ENCODE peak calls at places on chromosomes 1 and 21, in five cellular contexts. One of them, this sample, is unnamed.

GRCh38 chr21:43211085-43212071 is 42.6 kb downstream of the CRYAA start:
- DNase-seq in PC-3: no peak
- DNase-seq in lower leg skin: peak
- DNase-seq in vagina: peak
- DNase-seq in tibial artery: no peak
- DNase-seq in this sample: peak

GRCh38 chr1:5311634-5312298 is 657.4 kb downstream of the AJAP1 start:
- DNase-seq in lower leg skin: no peak
- DNase-seq in vagina: no peak
- DNase-seq in tibial artery: no peak
- DNase-seq in PC-3: no peak
- DNase-seq in this sample: no peak

GRCh38 chr1:81804320-81804719 is 3.6 kb downstream of the ADGRL2 start:
- DNase-seq in lower leg skin: no peak
- DNase-seq in tibial artery: no peak
- DNase-seq in vagina: no peak
- DNase-seq in PC-3: no peak
- DNase-seq in this sample: peak

GRCh38 chr1:209601809-209602657 is 18.5 kb downstream of the CAMK1G start:
- DNase-seq in PC-3: peak
- DNase-seq in tibial artery: no peak
- DNase-seq in lower leg skin: no peak
- DNase-seq in vagina: no peak
- DNase-seq in this sample: peak

GRCh38 chr1:228394571-228395394 is 11.9 kb downstream of the TRIM11 start:
- DNase-seq in PC-3: no peak
- DNase-seq in lower leg skin: no peak
- DNase-seq in vagina: no peak
- DNase-seq in tibial artery: no peak
- DNase-seq in this sample: no peak

GRCh38 chr1:214244841-214245240 is 36.1 kb upstream of the SMYD2 start:
- DNase-seq in lower leg skin: no peak
- DNase-seq in vagina: no peak
- DNase-seq in PC-3: no peak
- DNase-seq in tibial artery: no peak
- DNase-seq in this sample: no peak

GRCh38 chr1:53637726-53638640 is 101.0 kb downstream of the GLIS1 start:
- DNase-seq in PC-3: no peak
- DNase-seq in tibial artery: peak
- DNase-seq in lower leg skin: no peak
- DNase-seq in vagina: no peak
- DNase-seq in this sample: no peak

GRCh38 chr21:45356653-45357435 is 48.1 kb upstream of the COL18A1 start:
- DNase-seq in PC-3: no peak
- DNase-seq in lower leg skin: no peak
- DNase-seq in tibial artery: no peak
- DNase-seq in vagina: no peak
- DNase-seq in this sample: no peak

GRCh38 chr1:148318123-148318899 is 164.8 kb downstream of the PPIAL4G start:
- DNase-seq in lower leg skin: no peak
- DNase-seq in vagina: no peak
- DNase-seq in tibial artery: no peak
- DNase-seq in PC-3: no peak
- DNase-seq in this sample: no peak

GRCh38 chr1:172929006-172929405 is 121.7 kb downstream of the TNFSF18 start:
- DNase-seq in PC-3: peak
- DNase-seq in vagina: no peak
- DNase-seq in lower leg skin: no peak
- DNase-seq in tibial artery: no peak
- DNase-seq in this sample: no peak

GRCh38 chr1:41072051-41072450 is 50.5 kb upstream of the SLFNL1 start:
- DNase-seq in lower leg skin: no peak
- DNase-seq in vagina: no peak
- DNase-seq in PC-3: no peak
- DNase-seq in tibial artery: no peak
- DNase-seq in this sample: no peak

GRCh38 chr1:29653886-29654450 is 417.6 kb downstream of the PTPRU start:
- DNase-seq in lower leg skin: no peak
- DNase-seq in PC-3: no peak
- DNase-seq in vagina: peak
- DNase-seq in tibial artery: no peak
- DNase-seq in this sample: no peak

GRCh38 chr1:246267896-246268295 is 239.2 kb downstream of the SMYD3 start:
- DNase-seq in lower leg skin: no peak
- DNase-seq in vagina: no peak
- DNase-seq in PC-3: no peak
- DNase-seq in tibial artery: no peak
- DNase-seq in this sample: no peak

GRCh38 chr21:27519357-27519756 is 552.5 kb upstream of the ADAMTS5 start:
- DNase-seq in tibial artery: no peak
- DNase-seq in lower leg skin: no peak
- DNase-seq in vagina: no peak
- DNase-seq in PC-3: peak
- DNase-seq in this sample: no peak

GRCh38 chr1:111204923-111205723 is 4.7 kb upstream of the DENND2D start:
- DNase-seq in PC-3: no peak
- DNase-seq in vagina: no peak
- DNase-seq in tibial artery: no peak
- DNase-seq in lower leg skin: no peak
- DNase-seq in this sample: no peak

GRCh38 chr1:11042995-11043874 is 3.8 kb downstream of the MASP2 start:
- DNase-seq in vagina: no peak
- DNase-seq in PC-3: no peak
- DNase-seq in lower leg skin: no peak
- DNase-seq in tibial artery: no peak
- DNase-seq in this sample: no peak

GRCh38 chr1:35434703-35435102 is 122.5 kb downstream of the KIAA0319L start:
- DNase-seq in vagina: no peak
- DNase-seq in tibial artery: no peak
- DNase-seq in PC-3: no peak
- DNase-seq in lower leg skin: no peak
- DNase-seq in this sample: no peak

GRCh38 chr1:24910751-24911650 is 19.1 kb downstream of the RUNX3 start:
- DNase-seq in PC-3: peak
- DNase-seq in vagina: no peak
- DNase-seq in lower leg skin: peak
- DNase-seq in tibial artery: no peak
- DNase-seq in this sample: no peak

GRCh38 chr1:202133016-202133415 is 10.3 kb downstream of the GPR37L1 start:
- DNase-seq in lower leg skin: no peak
- DNase-seq in tibial artery: no peak
- DNase-seq in vagina: no peak
- DNase-seq in PC-3: no peak
- DNase-seq in this sample: no peak

GRCh38 chr1:156766288-156767100 is 841 bp upstream of the PRCC start:
- DNase-seq in PC-3: peak
- DNase-seq in lower leg skin: no peak
- DNase-seq in tibial artery: no peak
- DNase-seq in vagina: no peak
- DNase-seq in this sample: no peak

GRCh38 chr1:245853291-245853690 is 653.8 kb downstream of the SMYD3 start:
- DNase-seq in tibial artery: no peak
- DNase-seq in lower leg skin: no peak
- DNase-seq in vagina: no peak
- DNase-seq in PC-3: no peak
- DNase-seq in this sample: no peak

GRCh38 chr1:39103321-39104157 is 77.4 kb downstream of the NDUFS5 start:
- DNase-seq in lower leg skin: no peak
- DNase-seq in vagina: no peak
- DNase-seq in tibial artery: no peak
- DNase-seq in PC-3: peak
- DNase-seq in this sample: no peak

GRCh38 chr1:2212167-2212541 is 16.0 kb upstream of the SKI start:
- DNase-seq in tibial artery: no peak
- DNase-seq in PC-3: no peak
- DNase-seq in vagina: no peak
- DNase-seq in lower leg skin: no peak
- DNase-seq in this sample: no peak

GRCh38 chr1:99570486-99571089 is 75.3 kb upstream of the PALMD start:
- DNase-seq in tibial artery: no peak
- DNase-seq in vagina: no peak
- DNase-seq in lower leg skin: no peak
- DNase-seq in PC-3: peak
- DNase-seq in this sample: no peak

GRCh38 chr1:246425139-246425794 is 81.8 kb downstream of the SMYD3 start:
- DNase-seq in lower leg skin: no peak
- DNase-seq in tibial artery: no peak
- DNase-seq in vagina: no peak
- DNase-seq in PC-3: no peak
- DNase-seq in this sample: no peak

GRCh38 chr1:3903141-3904005 is 3.3 kb upstream of the C1orf174 start:
- DNase-seq in vagina: no peak
- DNase-seq in lower leg skin: no peak
- DNase-seq in PC-3: no peak
- DNase-seq in tibial artery: no peak
- DNase-seq in this sample: no peak

GRCh38 chr1:39204441-39205081 is at the start of gene MACF1:
- DNase-seq in lower leg skin: peak
- DNase-seq in tibial artery: peak
- DNase-seq in PC-3: peak
- DNase-seq in vagina: peak
- DNase-seq in this sample: peak

GRCh38 chr1:232557096-232557495 is 72.8 kb downstream of the SIPA1L2 start:
- DNase-seq in lower leg skin: no peak
- DNase-seq in vagina: no peak
- DNase-seq in PC-3: no peak
- DNase-seq in tibial artery: no peak
- DNase-seq in this sample: no peak

GRCh38 chr21:37710555-37711293 is 205.5 kb downstream of the KCNJ6 start:
- DNase-seq in PC-3: peak
- DNase-seq in lower leg skin: no peak
- DNase-seq in vagina: no peak
- DNase-seq in tibial artery: no peak
- DNase-seq in this sample: no peak

GRCh38 chr1:177857285-177857684 is 112.6 kb downstream of the SEC16B start:
- DNase-seq in vagina: no peak
- DNase-seq in PC-3: no peak
- DNase-seq in lower leg skin: no peak
- DNase-seq in tibial artery: no peak
- DNase-seq in this sample: no peak
- TF ChIP-seq CTCF in vagina: no peak
- TF ChIP-seq CTCF in PC-3: no peak
- TF ChIP-seq CTCF in lower leg skin: no peak
- TF ChIP-seq CTCF in tibial artery: no peak
- TF ChIP-seq CTCF in this sample: no peak

DNA sequence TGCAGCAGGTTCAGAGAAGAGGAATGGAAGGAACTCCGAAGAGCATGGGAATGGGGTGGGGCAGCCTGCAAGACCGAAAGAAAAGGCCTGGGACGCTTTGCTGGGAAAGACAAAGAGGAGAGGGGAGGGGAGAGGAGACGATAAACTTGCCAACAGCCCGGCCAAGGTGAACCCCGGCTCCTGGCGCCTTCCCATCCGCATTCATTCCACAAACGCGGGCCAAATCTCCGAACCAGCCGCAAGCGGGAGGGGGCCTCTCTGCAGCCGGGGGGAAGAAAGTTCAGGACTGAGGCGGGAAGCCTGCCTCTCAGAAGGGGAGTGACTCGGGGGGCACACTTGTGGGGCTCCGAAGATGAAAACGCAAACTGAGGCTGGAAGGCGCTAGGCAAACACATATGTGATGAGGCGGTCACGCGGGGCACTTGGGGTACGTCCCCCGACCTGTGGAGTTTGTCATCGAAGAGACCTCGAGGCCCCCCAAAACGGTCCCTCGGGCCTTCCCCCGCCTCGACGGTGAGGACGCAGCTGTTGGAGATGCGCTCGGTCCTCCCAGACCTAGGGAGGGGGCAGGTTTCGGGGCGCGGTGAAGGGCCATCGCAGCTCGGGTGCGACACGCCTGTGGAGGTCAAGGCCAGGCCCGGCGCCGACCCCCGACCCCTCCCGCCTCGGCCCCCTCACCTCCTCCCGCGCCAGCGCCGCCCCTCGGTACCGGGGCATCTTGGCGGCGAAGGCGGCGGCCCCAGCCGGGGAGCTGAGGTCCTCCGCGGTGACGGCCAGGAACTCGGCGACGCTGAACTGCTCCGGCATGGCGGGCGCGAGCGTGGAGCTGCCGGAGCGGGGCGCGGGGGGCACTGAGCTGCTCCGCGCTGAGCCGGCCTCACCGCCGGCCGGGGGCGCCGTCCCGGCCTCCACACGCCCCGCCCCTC is at the start of gene ASAP3:
- DNase-seq in lower leg skin: peak
- DNase-seq in PC-3: peak
- DNase-seq in tibial artery: peak
- DNase-seq in vagina: no peak
- DNase-seq in this sample: peak
- TF ChIP-seq CTCF in lower leg skin: no peak
- TF ChIP-seq CTCF in PC-3: no peak
- TF ChIP-seq CTCF in tibial artery: no peak
- TF ChIP-seq CTCF in vagina: no peak
- TF ChIP-seq CTCF in this sample: no peak

DNA sequence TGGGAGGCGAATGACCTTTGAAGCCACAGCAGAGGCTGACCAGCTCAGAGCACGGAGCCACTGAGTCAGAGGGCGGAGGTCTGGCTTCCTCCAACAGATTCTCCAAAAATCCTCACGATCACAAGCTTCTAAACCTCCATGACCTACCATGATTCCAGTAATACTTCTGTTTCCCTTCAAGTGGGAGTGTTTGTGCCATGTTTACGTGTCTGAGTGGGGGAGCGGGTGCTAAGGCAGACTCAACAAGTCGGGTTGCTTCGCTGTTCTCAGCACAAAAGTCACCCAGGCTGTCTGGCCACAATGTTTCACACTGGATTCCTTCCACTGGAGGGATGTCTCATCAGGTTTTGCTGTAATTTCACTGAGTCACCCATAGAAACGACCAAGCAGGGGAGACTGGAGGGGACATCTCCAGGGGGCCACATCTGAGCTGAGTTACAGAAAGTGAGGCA is 86.2 kb downstream of the SLC66A1 start:
- DNase-seq in PC-3: peak
- DNase-seq in vagina: no peak
- DNase-seq in lower leg skin: no peak
- DNase-seq in tibial artery: no peak
- DNase-seq in this sample: no peak
- TF ChIP-seq CTCF in PC-3: peak
- TF ChIP-seq CTCF in vagina: peak
- TF ChIP-seq CTCF in lower leg skin: no peak
- TF ChIP-seq CTCF in tibial artery: peak
- TF ChIP-seq CTCF in this sample: no peak

GRCh38 chr1:167722152-167722869 is 529 bp downstream of the MPZL1 start:
- DNase-seq in lower leg skin: no peak
- DNase-seq in vagina: no peak
- DNase-seq in tibial artery: no peak
- DNase-seq in PC-3: peak
- DNase-seq in this sample: no peak

GRCh38 chr1:167722870-167723251 is 1.1 kb downstream of the MPZL1 start:
- DNase-seq in vagina: no peak
- DNase-seq in tibial artery: no peak
- DNase-seq in PC-3: peak
- DNase-seq in lower leg skin: no peak
- DNase-seq in this sample: no peak

GRCh38 chr1:167721617-167722151 is at the start of gene MPZL1:
- DNase-seq in lower leg skin: peak
- DNase-seq in PC-3: peak
- DNase-seq in vagina: peak
- DNase-seq in tibial artery: peak
- DNase-seq in this sample: peak

GRCh38 chr1:167718926-167719691 is 2.7 kb upstream of the MPZL1 start:
- DNase-seq in PC-3: no peak
- DNase-seq in vagina: no peak
- DNase-seq in lower leg skin: no peak
- DNase-seq in tibial artery: no peak
- DNase-seq in this sample: no peak

GRCh38 chr1:167720965-167721616 is 691 bp upstream of the MPZL1 start:
- DNase-seq in vagina: no peak
- DNase-seq in lower leg skin: peak
- DNase-seq in tibial artery: no peak
- DNase-seq in PC-3: peak
- DNase-seq in this sample: peak
- TF ChIP-seq CTCF in vagina: no peak
- TF ChIP-seq CTCF in lower leg skin: no peak
- TF ChIP-seq CTCF in tibial artery: no peak
- TF ChIP-seq CTCF in PC-3: peak
- TF ChIP-seq CTCF in this sample: peak